ENCODE peak calls at places on chromosomes 13 and 19, in four cellular contexts. V is uterus, C is thoracic aorta, L is adrenal gland. I is an unnamed sample.

GRCh38 chr13:76993021-76993420 is 1.1 kb downstream of the CLN5 start:
- DNase-seq in V (no peak), L (no peak), C (no peak), I (no peak)

GRCh38 chr13:92804926-92805325 is 421.7 kb upstream of the GPC6 start:
- DNase-seq in V (no peak), C (no peak), L (no peak), I (no peak)

GRCh38 chr13:103218253-103218652 is 152.0 kb upstream of the SLC10A2 start:
- DNase-seq in C (no peak), L (no peak), V (no peak), I (no peak)

GRCh38 chr19:4301590-4302237 is 475 bp downstream of the TMIGD2 start:
- DNase-seq in V (no peak), C (no peak), L (no peak), I (no peak)

GRCh38 chr19:51096473-51097165 is 11.6 kb downstream of the CTU1 start:
- DNase-seq in L (no peak), C (no peak), V (no peak), I (no peak)

GRCh38 chr13:19860884-19861655 is 2.4 kb downstream of the ZMYM5 start:
- DNase-seq in C (no peak), L (peak; percentile 53), V (no peak), I (no peak)

GRCh38 chr13:50512602-50513527 is 330.6 kb downstream of the DLEU7 start:
- DNase-seq in L (peak; percentile 71), V (peak; percentile 54), C (no peak), I (no peak)

GRCh38 chr13:30905932-30906383 is at the start of gene MEDAG:
- DNase-seq in L (peak; percentile 35), C (peak; percentile 92), V (peak; percentile 81), I (no peak)

GRCh38 chr13:110342474-110342873 is 35.4 kb downstream of the COL4A2 start:
- DNase-seq in L (no peak), V (peak; percentile 13), C (no peak), I (no peak)

GRCh38 chr13:110341445-110342247 is 34.6 kb downstream of the COL4A2 start:
- DNase-seq in C (no peak), L (peak; percentile 60), V (peak; percentile 54), I (no peak)

GRCh38 chr13:110339975-110340550 is 33.0 kb downstream of the COL4A2 start:
- DNase-seq in V (no peak), L (no peak), C (no peak), I (no peak)

GRCh38 chr13:110339263-110339662 is 32.2 kb downstream of the COL4A2 start:
- DNase-seq in L (no peak), C (no peak), V (no peak), I (no peak)

GRCh38 chr13:110340812-110341444 is 33.8 kb downstream of the COL4A2 start:
- DNase-seq in C (peak; percentile 95), V (peak; percentile 91), L (peak; percentile 75), I (no peak)
- H3K4me1 ChIP-seq in C (peaks cover 87% of the 10 kb centered on the region), V (peaks cover 9% of the 10 kb centered on the region), L (peaks cover 29% of the 10 kb centered on the region), I (peaks cover 35% of the 10 kb centered on the region)

GRCh38 chr19:6065685-6066365 is 44.5 kb downstream of the RFX2 start:
- DNase-seq in V (peak; percentile 83), C (no peak), L (peak; percentile 26), I (no peak)

GRCh38 chr19:6063576-6063961 is 46.7 kb downstream of the RFX2 start:
- DNase-seq in L (peak; percentile 6), V (peak; percentile 20), C (no peak), I (no peak)

GRCh38 chr19:6062961-6063575 is 47.2 kb downstream of the RFX2 start:
- DNase-seq in C (no peak), V (peak; percentile 15), L (peak; percentile 15), I (no peak)

GRCh38 chr19:6064016-6064702 is 46.1 kb downstream of the RFX2 start:
- DNase-seq in L (peak; percentile 19), C (no peak), V (peak; percentile 25), I (no peak)

DNA sequence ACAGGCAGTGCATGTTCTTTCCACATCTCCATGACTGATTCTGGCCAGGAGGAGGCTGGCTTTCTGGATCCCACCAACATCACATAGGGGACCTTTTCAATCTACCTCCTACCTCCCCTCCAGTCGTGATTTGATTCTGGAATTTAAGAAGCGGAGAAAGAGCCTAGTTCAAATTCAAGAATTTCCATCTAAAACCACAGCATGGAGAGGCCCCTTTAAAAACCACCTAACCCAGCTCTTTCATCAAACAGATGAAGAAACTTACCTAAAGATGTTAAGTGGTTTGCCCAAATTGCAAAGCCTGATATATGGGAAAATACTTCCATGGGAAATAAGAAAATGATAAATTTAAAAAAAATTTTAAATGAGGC is 45.6 kb downstream of the RFX2 start:
- DNase-seq in C (no peak), L (no peak), V (no peak), I (no peak)
- H3K4me1 ChIP-seq in C (peaks cover 97% of the 10 kb centered on the region), L (peaks cover 51% of the 10 kb centered on the region), V (peaks cover 38% of the 10 kb centered on the region), I (peaks cover 76% of the 10 kb centered on the region)

GRCh38 chr13:46595918-46596315 is 42.9 kb downstream of the LRCH1 start:
- DNase-seq in V (no peak), L (no peak), C (no peak), I (no peak)

GRCh38 chr13:46598140-46598819 is 45.3 kb downstream of the LRCH1 start:
- DNase-seq in C (no peak), V (no peak), L (no peak), I (no peak)

GRCh38 chr13:46598820-46599180 is 45.8 kb downstream of the LRCH1 start:
- DNase-seq in L (no peak), V (no peak), C (no peak), I (no peak)

GRCh38 chr13:46595136-46595917 is 42.4 kb downstream of the LRCH1 start:
- DNase-seq in C (no peak), L (no peak), V (no peak), I (peak; percentile 73)

GRCh38 chr13:46596501-46596900 is 43.5 kb downstream of the LRCH1 start:
- DNase-seq in V (no peak), C (no peak), L (no peak), I (no peak)
- H3K4me1 ChIP-seq in V (peaks cover 10% of the 10 kb centered on the region), C (peaks cover 92% of the 10 kb centered on the region), L (peaks cover 42% of the 10 kb centered on the region), I (peaks cover 46% of the 10 kb centered on the region)

DNA sequence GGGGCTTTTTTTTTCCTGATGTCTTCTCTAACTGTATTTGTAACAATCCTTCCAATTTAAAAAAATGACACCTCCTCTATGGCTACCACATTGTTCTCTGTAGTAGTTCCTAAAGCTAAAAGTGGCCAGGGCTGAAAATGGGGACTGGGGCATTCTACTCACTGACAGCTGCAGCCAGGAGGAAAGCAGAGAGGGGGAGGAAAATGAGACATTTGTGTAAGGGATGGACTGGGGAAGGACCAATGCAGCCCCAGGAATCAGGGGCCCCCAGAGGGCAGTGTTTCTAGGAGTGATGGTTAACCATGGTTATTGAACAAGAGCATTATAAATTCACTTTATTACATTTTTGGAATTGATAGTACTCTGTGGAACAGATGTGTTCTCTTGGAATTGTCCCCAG is 34.3 kb upstream of the C1QTNF9 start:
- DNase-seq in L (peak; percentile 17), V (no peak), C (no peak), I (no peak)
- H3K4me1 ChIP-seq in L (peaks cover 43% of the 10 kb centered on the region), V (peaks cover 8% of the 10 kb centered on the region), C (peaks cover 28% of the 10 kb centered on the region), I (peaks cover 22% of the 10 kb centered on the region)

DNA sequence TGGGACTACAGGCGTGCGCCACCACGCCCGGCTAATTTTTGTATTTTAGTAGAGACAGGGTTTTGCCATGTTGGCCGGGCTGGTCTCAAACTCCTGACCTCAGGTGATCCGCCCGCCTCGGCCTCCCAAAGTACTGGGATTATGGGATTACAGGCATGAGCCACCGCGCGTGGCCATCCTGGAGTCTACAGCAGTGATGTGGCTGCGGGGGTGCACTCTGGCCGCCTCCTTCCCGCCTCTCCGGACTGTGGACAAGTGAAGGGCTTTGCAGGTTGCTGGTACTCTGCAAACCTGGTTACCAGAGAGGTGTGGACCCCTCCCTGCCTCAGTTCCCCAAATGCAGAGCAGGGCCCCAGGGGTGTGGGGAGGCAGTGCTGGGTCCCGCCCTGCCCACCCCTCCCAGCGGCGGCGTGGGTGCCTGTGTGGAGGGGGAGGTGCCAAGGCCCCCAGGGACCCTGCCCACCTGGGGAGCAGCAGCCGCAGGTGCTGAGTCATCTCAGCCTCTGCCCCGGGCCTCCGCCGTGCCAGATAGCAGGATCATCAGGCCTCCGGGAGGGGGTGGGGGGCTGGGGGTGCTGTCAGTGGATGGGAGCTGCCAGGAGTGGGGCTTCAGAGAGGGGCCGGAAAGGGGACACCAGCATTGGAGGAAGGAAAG is 23.1 kb downstream of the ARID3A start:
- DNase-seq in C (no peak), L (no peak), V (no peak), I (no peak)
- H3K4me1 ChIP-seq in C (no peaks in the 10 kb centered on the region), L (peaks cover 15% of the 10 kb centered on the region), V (peaks cover 5% of the 10 kb centered on the region), I (peaks cover 6% of the 10 kb centered on the region)

DNA sequence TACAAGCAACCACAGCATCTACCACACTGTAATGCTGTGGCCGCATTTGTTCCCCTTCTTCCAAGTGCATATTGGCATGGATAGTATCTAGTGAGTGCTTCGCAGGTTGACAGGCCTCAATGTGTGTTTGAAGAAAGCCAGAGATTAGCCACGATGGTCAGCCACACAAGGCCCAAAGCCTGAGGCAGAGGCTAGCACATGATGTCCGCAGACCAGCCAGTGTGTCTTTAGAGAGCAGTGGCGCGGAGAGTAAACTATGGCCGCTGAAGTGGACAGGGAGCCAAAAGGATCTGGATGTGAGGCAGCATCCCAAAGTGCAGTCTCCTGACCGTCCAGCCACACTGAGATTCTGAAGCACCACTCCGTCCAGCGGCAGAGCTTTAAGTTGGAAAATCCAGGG is 36.0 kb downstream of the BRD4 start:
- DNase-seq in C (no peak), L (no peak), V (no peak), I (no peak)
- H3K4me1 ChIP-seq in C (peaks cover 100% of the 10 kb centered on the region), L (peaks cover 96% of the 10 kb centered on the region), V (peaks cover 22% of the 10 kb centered on the region), I (peaks cover 81% of the 10 kb centered on the region)

GRCh38 chr19:47614559-47614958 is 5.6 kb downstream of the BICRA start:
- DNase-seq in C (no peak), L (no peak), V (no peak), I (no peak)

GRCh38 chr19:47618771-47619170 is 9.8 kb downstream of the BICRA start:
- DNase-seq in L (peak; percentile 84), V (peak; percentile 63), C (no peak), I (no peak)

GRCh38 chr19:47615714-47616113 is 6.8 kb downstream of the BICRA start:
- DNase-seq in C (no peak), L (no peak), V (no peak), I (no peak)

GRCh38 chr19:47613165-47614146 is 4.5 kb downstream of the BICRA start:
- DNase-seq in C (no peak), L (no peak), V (no peak), I (no peak)

GRCh38 chr19:47615230-47615629 is 6.3 kb downstream of the BICRA start:
- DNase-seq in C (no peak), L (no peak), V (no peak), I (no peak)
- H3K4me1 ChIP-seq in C (peaks cover 46% of the 10 kb centered on the region), L (peaks cover 37% of the 10 kb centered on the region), V (peaks cover 18% of the 10 kb centered on the region), I (peaks cover 7% of the 10 kb centered on the region)

DNA sequence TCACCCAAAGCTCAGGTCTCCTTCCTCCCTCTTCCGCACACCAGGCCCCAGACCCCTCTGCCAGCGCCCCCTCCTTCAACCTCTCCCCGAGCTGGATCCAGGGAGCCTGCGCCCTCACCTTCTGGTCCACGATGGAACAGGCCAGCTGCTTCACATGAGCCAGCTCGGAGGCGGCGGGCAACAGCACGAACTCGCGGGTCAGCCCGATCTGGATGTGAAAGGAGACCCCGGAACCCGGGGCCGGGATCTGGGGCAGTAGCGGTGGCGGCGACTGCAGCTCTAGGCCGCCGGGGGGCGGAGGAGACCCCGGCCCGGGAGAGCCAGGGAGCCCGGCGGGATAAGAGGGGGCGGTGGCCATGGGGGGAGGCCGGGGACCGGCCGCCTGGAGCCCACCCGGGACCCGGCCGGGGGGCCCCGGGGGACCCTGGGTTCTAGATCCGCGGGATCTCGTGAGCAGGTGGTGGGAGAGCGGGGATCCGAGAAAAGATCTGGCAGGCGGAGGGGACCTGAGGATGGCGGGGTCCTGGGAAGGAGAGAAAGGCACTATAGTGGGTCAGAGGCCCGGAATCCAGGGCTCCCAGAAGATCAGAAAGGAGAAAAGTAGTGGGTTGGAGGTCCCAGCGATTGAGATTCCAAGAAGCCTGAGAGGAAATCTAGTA is 772 bp downstream of the PRKD2 start:
- DNase-seq in C (no peak), V (no peak), L (no peak), I (no peak)
- H3K4me1 ChIP-seq in C (peaks cover 25% of the 10 kb centered on the region), V (peaks cover 9% of the 10 kb centered on the region), L (peaks cover 25% of the 10 kb centered on the region), I (peaks cover 17% of the 10 kb centered on the region)